ENCODE peak calls at places on chromosomes 1 and 21, in four cellular contexts. One of them, this sample, is unnamed.

GRCh38 chr21:32806810-32807386 is 35.3 kb upstream of the PAXBP1 start:
- DNase-seq in endothelial cell of umbilical vein: no peak
- DNase-seq in K562: no peak
- DNase-seq in GM12878: no peak
- DNase-seq in this sample: peak; percentile 40

GRCh38 chr1:30562559-30562958 is 160.8 kb downstream of the MATN1 start:
- DNase-seq in endothelial cell of umbilical vein: no peak
- DNase-seq in K562: no peak
- DNase-seq in GM12878: no peak
- DNase-seq in this sample: no peak

GRCh38 chr1:10585242-10585641 is 110.5 kb downstream of the PEX14 start:
- DNase-seq in endothelial cell of umbilical vein: no peak
- DNase-seq in K562: no peak
- DNase-seq in GM12878: no peak
- DNase-seq in this sample: no peak

GRCh38 chr1:230849451-230850194 is 18.7 kb downstream of the C1orf198 start:
- DNase-seq in endothelial cell of umbilical vein: peak; percentile 93
- DNase-seq in K562: no peak
- DNase-seq in GM12878: no peak
- DNase-seq in this sample: peak; percentile 95

GRCh38 chr1:243686149-243686548 is 163.9 kb downstream of the AKT3 start:
- DNase-seq in endothelial cell of umbilical vein: no peak
- DNase-seq in K562: no peak
- DNase-seq in GM12878: no peak
- DNase-seq in this sample: peak; percentile 31

GRCh38 chr1:162550925-162551324 is 10.6 kb upstream of the UAP1 start:
- DNase-seq in endothelial cell of umbilical vein: no peak
- DNase-seq in K562: no peak
- DNase-seq in GM12878: no peak
- DNase-seq in this sample: no peak

GRCh38 chr1:54995013-54995760 is 3.5 kb upstream of the BSND start:
- DNase-seq in endothelial cell of umbilical vein: no peak
- DNase-seq in K562: no peak
- DNase-seq in GM12878: no peak
- DNase-seq in this sample: no peak

GRCh38 chr1:96253281-96254035 is 468.1 kb upstream of the PTBP2 start:
- DNase-seq in endothelial cell of umbilical vein: no peak
- DNase-seq in K562: no peak
- DNase-seq in GM12878: no peak
- DNase-seq in this sample: peak; percentile 9

GRCh38 chr1:61782771-61783170 is 40.5 kb downstream of the PATJ start:
- DNase-seq in endothelial cell of umbilical vein: no peak
- DNase-seq in K562: peak; percentile 11
- DNase-seq in GM12878: peak; percentile 71
- DNase-seq in this sample: no peak

GRCh38 chr1:221118938-221119320 is 239.7 kb downstream of the HLX start:
- DNase-seq in endothelial cell of umbilical vein: no peak
- DNase-seq in K562: no peak
- DNase-seq in GM12878: no peak
- DNase-seq in this sample: no peak

GRCh38 chr1:195113471-195113870 is 1494.8 kb downstream of the KCNT2 start:
- DNase-seq in endothelial cell of umbilical vein: no peak
- DNase-seq in K562: no peak
- DNase-seq in GM12878: no peak
- DNase-seq in this sample: no peak

GRCh38 chr1:150560011-150560438 is 10.8 kb downstream of the ADAMTSL4 start:
- DNase-seq in endothelial cell of umbilical vein: peak; percentile 68
- DNase-seq in K562: peak; percentile 77
- DNase-seq in GM12878: no peak
- DNase-seq in this sample: no peak

GRCh38 chr1:47534417-47534816 is 96.6 kb downstream of the FOXD2 start:
- DNase-seq in endothelial cell of umbilical vein: no peak
- DNase-seq in K562: peak; percentile 28
- DNase-seq in GM12878: no peak
- DNase-seq in this sample: no peak

GRCh38 chr1:71089536-71090270 is 8.9 kb upstream of the ZRANB2 start:
- DNase-seq in endothelial cell of umbilical vein: no peak
- DNase-seq in K562: no peak
- DNase-seq in GM12878: no peak
- DNase-seq in this sample: peak; percentile 69

GRCh38 chr1:41810446-41810845 is 108.3 kb downstream of the HIVEP3 start:
- DNase-seq in endothelial cell of umbilical vein: peak; percentile 41
- DNase-seq in K562: peak; percentile 30
- DNase-seq in GM12878: no peak
- DNase-seq in this sample: peak; percentile 63

GRCh38 chr1:151061012-151061401 is 810 bp downstream of the MLLT11 start:
- DNase-seq in endothelial cell of umbilical vein: peak; percentile 41
- DNase-seq in K562: peak; percentile 18
- DNase-seq in GM12878: no peak
- DNase-seq in this sample: peak; percentile 25

GRCh38 chr21:45224189-45224938 is 63.3 kb downstream of the POFUT2 start:
- DNase-seq in endothelial cell of umbilical vein: no peak
- DNase-seq in K562: no peak
- DNase-seq in GM12878: no peak
- DNase-seq in this sample: peak; percentile 52

GRCh38 chr1:205421728-205422127 is at the start of gene LEMD1:
- DNase-seq in endothelial cell of umbilical vein: no peak
- DNase-seq in K562: no peak
- DNase-seq in GM12878: no peak
- DNase-seq in this sample: no peak

GRCh38 chr1:241074507-241074906 is 282.5 kb downstream of the RGS7 start:
- DNase-seq in endothelial cell of umbilical vein: no peak
- DNase-seq in K562: no peak
- DNase-seq in GM12878: no peak
- DNase-seq in this sample: no peak

GRCh38 chr21:33332143-33332542 is 7.4 kb downstream of the IFNAR1 start:
- DNase-seq in endothelial cell of umbilical vein: no peak
- DNase-seq in K562: peak; percentile 47
- DNase-seq in GM12878: no peak
- DNase-seq in this sample: no peak

GRCh38 chr1:55353709-55354620 is 138.8 kb upstream of the USP24 start:
- DNase-seq in endothelial cell of umbilical vein: no peak
- DNase-seq in K562: no peak
- DNase-seq in GM12878: no peak
- DNase-seq in this sample: peak; percentile 33

GRCh38 chr1:99758073-99758511 is 8.3 kb downstream of the FRRS1 start:
- DNase-seq in endothelial cell of umbilical vein: no peak
- DNase-seq in K562: no peak
- DNase-seq in GM12878: peak; percentile 59
- DNase-seq in this sample: no peak

GRCh38 chr21:44735821-44736220 is 24.4 kb upstream of the TSPEAR start:
- DNase-seq in endothelial cell of umbilical vein: no peak
- DNase-seq in K562: no peak
- DNase-seq in GM12878: no peak
- DNase-seq in this sample: no peak

GRCh38 chr1:114345930-114346479 is 165.0 kb downstream of the TRIM33 start:
- DNase-seq in endothelial cell of umbilical vein: peak; percentile 2
- DNase-seq in K562: peak; percentile 53
- DNase-seq in GM12878: no peak
- DNase-seq in this sample: no peak

GRCh38 chr1:94060720-94061119 is 60.2 kb downstream of the ABCA4 start:
- DNase-seq in endothelial cell of umbilical vein: peak; percentile 24
- DNase-seq in K562: no peak
- DNase-seq in GM12878: no peak
- DNase-seq in this sample: no peak

GRCh38 chr1:94055459-94056122 is 65.4 kb downstream of the ABCA4 start:
- DNase-seq in endothelial cell of umbilical vein: no peak
- DNase-seq in K562: no peak
- DNase-seq in GM12878: no peak
- DNase-seq in this sample: no peak

GRCh38 chr1:94058766-94059165 is 62.2 kb downstream of the ABCA4 start:
- DNase-seq in endothelial cell of umbilical vein: peak; percentile 24
- DNase-seq in K562: no peak
- DNase-seq in GM12878: no peak
- DNase-seq in this sample: no peak

GRCh38 chr1:94056171-94056570 is 64.8 kb downstream of the ABCA4 start:
- DNase-seq in endothelial cell of umbilical vein: no peak
- DNase-seq in K562: no peak
- DNase-seq in GM12878: no peak
- DNase-seq in this sample: no peak

GRCh38 chr1:94056996-94057395 is 64.0 kb downstream of the ABCA4 start:
- DNase-seq in endothelial cell of umbilical vein: no peak
- DNase-seq in K562: no peak
- DNase-seq in GM12878: no peak
- DNase-seq in this sample: no peak
- TF ChIP-seq FOS in endothelial cell of umbilical vein: no peak
- TF ChIP-seq FOS in K562: no peak
- TF ChIP-seq FOS in GM12878: no peak
- TF ChIP-seq FOS in this sample: no peak

GRCh38 chr1:92585831-92586230 is 99.1 kb upstream of the GFI1 start:
- DNase-seq in endothelial cell of umbilical vein: no peak
- DNase-seq in K562: no peak
- DNase-seq in GM12878: no peak
- DNase-seq in this sample: no peak
- TF ChIP-seq FOS in endothelial cell of umbilical vein: no peak
- TF ChIP-seq FOS in K562: no peak
- TF ChIP-seq FOS in GM12878: no peak
- TF ChIP-seq FOS in this sample: no peak

GRCh38 chr1:155062151-155062686 is 1.3 kb upstream of the EFNA4 start:
- DNase-seq in endothelial cell of umbilical vein: no peak
- DNase-seq in K562: no peak
- DNase-seq in GM12878: no peak
- DNase-seq in this sample: no peak

GRCh38 chr1:155063550-155064108 is at the start of gene EFNA4:
- DNase-seq in endothelial cell of umbilical vein: peak; percentile 89
- DNase-seq in K562: peak; percentile 93
- DNase-seq in GM12878: no peak
- DNase-seq in this sample: peak; percentile 80

GRCh38 chr1:155064109-155064812 is 721 bp downstream of the EFNA4 start:
- DNase-seq in endothelial cell of umbilical vein: peak; percentile 54
- DNase-seq in K562: peak; percentile 61
- DNase-seq in GM12878: no peak
- DNase-seq in this sample: peak; percentile 29

GRCh38 chr1:155061381-155062150 is 2.0 kb upstream of the EFNA4 start:
- DNase-seq in endothelial cell of umbilical vein: peak; percentile 78
- DNase-seq in K562: peak; percentile 88
- DNase-seq in GM12878: peak; percentile 96
- DNase-seq in this sample: peak; percentile 78

GRCh38 chr1:155062702-155063411 is 683 bp upstream of the EFNA4 start:
- DNase-seq in endothelial cell of umbilical vein: no peak
- DNase-seq in K562: peak; percentile 85
- DNase-seq in GM12878: no peak
- DNase-seq in this sample: peak; percentile 33
- TF ChIP-seq FOS in endothelial cell of umbilical vein: no peak
- TF ChIP-seq FOS in K562: no peak
- TF ChIP-seq FOS in GM12878: no peak
- TF ChIP-seq FOS in this sample: no peak

GRCh38 chr1:176051902-176052518 is 155.1 kb downstream of the COP1 start:
- DNase-seq in endothelial cell of umbilical vein: no peak
- DNase-seq in K562: no peak
- DNase-seq in GM12878: no peak
- DNase-seq in this sample: peak; percentile 47
- TF ChIP-seq FOS in endothelial cell of umbilical vein: no peak
- TF ChIP-seq FOS in K562: no peak
- TF ChIP-seq FOS in GM12878: no peak
- TF ChIP-seq FOS in this sample: no peak

GRCh38 chr21:31335957-31336738 is 7.9 kb downstream of the TIAM1 start:
- DNase-seq in endothelial cell of umbilical vein: no peak
- DNase-seq in K562: no peak
- DNase-seq in GM12878: no peak
- DNase-seq in this sample: peak; percentile 95
- TF ChIP-seq FOS in endothelial cell of umbilical vein: no peak
- TF ChIP-seq FOS in K562: no peak
- TF ChIP-seq FOS in GM12878: no peak
- TF ChIP-seq FOS in this sample: peak; percentile 90